ENCODE peak calls at places on chromosomes 7 and 10, in four cellular contexts. J, S, V and C are unnamed samples.
A peak's percentile ranks its signal among the peaks of the same experiment; 100 is the strongest.

GRCh38 chr10:24617771-24618396 is 105.8 kb downstream of the ARHGAP21 start:
- DNase-seq in S (peak; percentile 74), J (peak; percentile 36), V (peak; percentile 58), C (peak; percentile 59)

GRCh38 chr10:98172495-98172894 is 38.0 kb downstream of the R3HCC1L start:
- DNase-seq in V (no peak), S (no peak), J (no peak), C (no peak)

GRCh38 chr7:122166708-122167107 is 22.7 kb upstream of the AASS start:
- DNase-seq in S (no peak), J (no peak), V (no peak), C (peak; percentile 63)

GRCh38 chr7:64951250-64951848 is 39.5 kb downstream of the ZNF117 start:
- DNase-seq in S (peak; percentile 65), V (no peak), J (no peak), C (peak; percentile 55)

GRCh38 chr10:77111611-77112550 is 525.7 kb downstream of the KCNMA1 start:
- DNase-seq in V (no peak), J (no peak), S (peak; percentile 57), C (peak; percentile 82)

GRCh38 chr10:26931223-26931622 is 70.5 kb upstream of the ABI1 start:
- DNase-seq in S (no peak), J (no peak), V (no peak), C (no peak)

GRCh38 chr10:11782793-11783557 is 40.2 kb upstream of the PROSER2 start:
- DNase-seq in S (peak; percentile 87), V (no peak), J (no peak), C (peak; percentile 64)

GRCh38 chr7:42238709-42239395 is 1.8 kb upstream of the GLI3 start:
- DNase-seq in J (peak; percentile 57), V (no peak), S (peak; percentile 58), C (peak; percentile 89)

GRCh38 chr7:73519867-73520672 is 2.0 kb downstream of the BAZ1B start:
- DNase-seq in J (no peak), S (peak; percentile 29), V (peak; percentile 37), C (no peak)

GRCh38 chr7:158824028-158824427 is 5.3 kb downstream of the ESYT2 start:
- DNase-seq in S (no peak), J (no peak), V (no peak), C (no peak)

GRCh38 chr7:158821173-158822021 is 7.9 kb downstream of the ESYT2 start:
- DNase-seq in V (no peak), S (peak; percentile 42), J (no peak), C (peak; percentile 84)

GRCh38 chr7:158818325-158819213 is 10.7 kb downstream of the ESYT2 start:
- DNase-seq in J (peak; percentile 90), S (no peak), V (peak; percentile 92), C (peak; percentile 98)

GRCh38 chr7:158819571-158820203 is 9.6 kb downstream of the ESYT2 start:
- DNase-seq in V (no peak), S (no peak), J (no peak), C (no peak)

GRCh38 chr7:158820656-158821055 is 8.7 kb downstream of the ESYT2 start:
- DNase-seq in S (no peak), V (no peak), J (no peak), C (no peak)
- H3K4me1 ChIP-seq in S (peaks cover 48% of the 10 kb centered on the region), V (peaks cover 90% of the 10 kb centered on the region), J (peaks cover 81% of the 10 kb centered on the region), C (peaks cover 53% of the 10 kb centered on the region)

GRCh38 chr7:110786576-110786975 is 304.4 kb upstream of the LRRN3 start:
- DNase-seq in V (no peak), J (no peak), S (no peak), C (no peak)
- H3K4me1 ChIP-seq in V (no peaks in the 10 kb centered on the region), J (no peaks in the 10 kb centered on the region), S (no peaks in the 10 kb centered on the region), C (no peaks in the 10 kb centered on the region)

GRCh38 chr10:79131730-79132644 is 63.2 kb downstream of the ZMIZ1 start:
- DNase-seq in V (no peak), S (no peak), J (no peak), C (no peak)
- H3K4me1 ChIP-seq in V (peaks cover 81% of the 10 kb centered on the region), S (peaks cover 30% of the 10 kb centered on the region), J (peaks cover 43% of the 10 kb centered on the region), C (peaks cover 52% of the 10 kb centered on the region)

GRCh38 chr7:129739427-129739826 is 127.9 kb downstream of the NRF1 start:
- DNase-seq in S (peak; percentile 25), J (no peak), V (no peak), C (peak; percentile 54)

GRCh38 chr7:129742267-129742666 is 130.7 kb downstream of the NRF1 start:
- DNase-seq in J (no peak), S (no peak), V (no peak), C (no peak)

GRCh38 chr7:129741743-129742213 is 130.3 kb downstream of the NRF1 start:
- DNase-seq in J (no peak), V (no peak), S (no peak), C (peak; percentile 6)

GRCh38 chr7:129740574-129740973 is 129.1 kb downstream of the NRF1 start:
- DNase-seq in J (no peak), S (no peak), V (no peak), C (no peak)

DNA sequence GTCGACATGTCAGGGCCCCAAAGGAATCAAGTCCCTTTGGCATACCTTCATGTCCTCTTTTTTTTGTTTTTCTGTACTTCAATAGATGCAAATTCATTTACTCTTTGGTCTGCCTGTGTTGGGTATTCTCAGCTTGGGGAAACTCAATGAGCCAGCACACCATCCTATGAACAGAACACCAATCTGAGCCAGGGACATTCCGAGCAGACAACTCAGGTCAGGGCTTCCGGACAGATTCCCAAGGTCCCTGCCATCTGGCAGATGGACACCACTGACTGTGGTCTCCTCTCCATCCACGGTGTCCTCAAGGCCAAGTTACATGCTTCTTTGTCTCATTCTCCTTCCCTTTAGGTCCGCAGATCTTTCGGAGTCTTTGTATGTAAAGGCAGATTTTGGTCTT is 129.5 kb downstream of the NRF1 start:
- DNase-seq in V (no peak), S (no peak), J (no peak), C (no peak)
- H3K4me1 ChIP-seq in V (no peaks in the 10 kb centered on the region), S (no peaks in the 10 kb centered on the region), J (peaks cover 8% of the 10 kb centered on the region), C (peaks cover 15% of the 10 kb centered on the region)

GRCh38 chr10:131093795-131094366 is 217.6 kb downstream of the TCERG1L start:
- DNase-seq in V (no peak), J (no peak), S (no peak), C (no peak)

GRCh38 chr10:131093346-131093745 is 218.2 kb downstream of the TCERG1L start:
- DNase-seq in J (no peak), V (peak; percentile 20), S (no peak), C (no peak)

GRCh38 chr10:131096031-131096430 is 215.5 kb downstream of the TCERG1L start:
- DNase-seq in V (peak; percentile 8), J (no peak), S (no peak), C (no peak)

GRCh38 chr10:131095109-131095580 is 216.4 kb downstream of the TCERG1L start:
- DNase-seq in S (no peak), J (no peak), V (peak; percentile 49), C (no peak)

DNA sequence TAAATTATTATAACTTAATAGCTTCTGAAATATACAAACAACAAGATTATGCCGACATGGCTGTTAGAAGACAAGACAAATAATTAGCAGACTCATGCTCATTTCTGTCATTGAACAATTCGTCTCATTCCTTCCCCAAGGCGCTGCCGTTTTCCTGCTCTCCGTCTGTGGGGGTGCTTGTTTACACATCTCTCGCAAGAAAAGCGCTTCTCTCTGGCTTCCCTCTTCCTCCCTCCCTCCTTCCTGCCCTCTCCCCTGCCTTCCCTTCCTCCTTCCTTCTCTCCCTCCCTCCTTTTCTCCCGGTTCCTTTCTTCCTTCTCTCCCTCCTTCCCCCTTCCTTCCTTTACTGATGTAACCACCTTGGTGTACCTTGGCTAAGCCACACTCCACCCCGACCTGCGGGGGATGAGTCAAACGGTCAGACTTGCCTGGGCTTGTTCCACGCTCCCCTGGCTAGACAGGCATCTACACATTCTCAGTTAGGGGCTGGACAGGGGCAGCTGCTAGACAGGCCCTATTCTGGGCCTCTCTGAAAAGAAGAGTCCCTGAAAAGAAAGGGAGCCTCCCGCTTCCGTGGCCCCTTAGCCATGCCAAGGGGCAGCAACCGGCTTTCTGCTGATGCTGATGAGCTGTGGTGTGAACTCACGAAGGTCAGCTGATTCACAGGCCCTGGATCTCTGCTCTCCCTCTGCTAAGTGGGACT is 217.0 kb downstream of the TCERG1L start:
- DNase-seq in J (no peak), S (no peak), V (peak; percentile 46), C (no peak)
- H3K4me1 ChIP-seq in J (peaks cover 7% of the 10 kb centered on the region), S (peaks cover 11% of the 10 kb centered on the region), V (no peaks in the 10 kb centered on the region), C (no peaks in the 10 kb centered on the region)

GRCh38 chr7:159175792-159176191 is 31.1 kb upstream of the VIPR2 start:
- DNase-seq in S (no peak), J (no peak), V (no peak), C (no peak)
- H3K4me1 ChIP-seq in S (no peaks in the 10 kb centered on the region), J (no peaks in the 10 kb centered on the region), V (no peaks in the 10 kb centered on the region), C (peaks cover 5% of the 10 kb centered on the region)

DNA sequence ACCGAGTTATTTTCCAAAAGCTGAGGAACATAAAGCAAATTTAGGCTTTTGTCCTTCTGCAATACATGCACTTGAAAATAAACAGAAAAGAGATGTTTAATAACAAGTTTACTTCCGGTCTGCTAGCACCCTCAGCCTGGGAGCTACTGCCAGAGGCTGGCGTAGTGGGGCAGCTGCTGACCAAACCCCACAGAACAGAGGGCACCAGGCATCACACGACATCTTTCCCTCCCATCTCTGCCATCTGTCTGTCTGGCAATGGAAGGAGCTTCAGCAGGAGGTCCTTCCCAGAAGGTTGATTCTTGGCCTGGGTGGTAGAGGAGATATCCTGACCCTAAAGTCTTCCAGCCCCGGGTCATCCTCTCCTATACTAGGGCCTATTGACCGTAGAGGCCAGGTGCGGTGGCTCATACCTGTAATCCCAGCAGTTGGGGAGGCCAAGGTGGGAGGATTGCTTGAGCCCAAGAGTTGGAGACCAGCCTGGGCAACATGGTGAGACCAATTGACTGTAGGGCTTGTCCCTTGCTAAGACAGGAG is 47.8 kb downstream of the CHST3 start:
- DNase-seq in S (no peak), V (no peak), J (no peak), C (no peak)
- H3K4me1 ChIP-seq in S (peaks cover 15% of the 10 kb centered on the region), V (peaks cover 46% of the 10 kb centered on the region), J (peaks cover 69% of the 10 kb centered on the region), C (peaks cover 17% of the 10 kb centered on the region)